ENCODE peak calls at places on chromosomes 4 and X, in nine cellular contexts. B is K562, K is sigmoid colon, X is H1, U is upper lobe of left lung, Z is GM12878, I is HepG2, P is spleen, R is stomach. C is an unnamed sample. For H3K4me1, the result is how much of the 10 kb centered on the place peaks cover.

GRCh38 chrX:103779156-103779555 is 2.5 kb downstream of the PLP1 start:
- DNase-seq in R (no peak), X (no peak), Z (no peak), B (no peak), U (no peak), K (no peak), I (no peak), P (no peak), C (no peak)

GRCh38 chr4:43837171-43837570 is 611.4 kb downstream of the KCTD8 start:
- DNase-seq in B (no peak), I (no peak), Z (no peak), X (no peak), K (no peak), R (no peak), P (no peak), U (no peak), C (no peak)

GRCh38 chr4:76585897-76586360 is 150.9 kb downstream of the SHROOM3 start:
- DNase-seq in B (no peak), R (peak), I (peak), K (peak), X (peak), P (peak), Z (no peak), U (peak), C (peak)

GRCh38 chrX:40538391-40538790 is 42.4 kb upstream of the ATP6AP2 start:
- DNase-seq in K (no peak), R (no peak), U (no peak), I (no peak), X (no peak), B (no peak), P (no peak), Z (no peak), C (no peak)

GRCh38 chr4:89889289-89889688 is 5.4 kb upstream of the MMRN1 start:
- DNase-seq in Z (no peak), P (no peak), U (no peak), I (no peak), R (no peak), B (peak), X (no peak), K (no peak), C (no peak)

GRCh38 chr4:55938501-55938900 is 10.2 kb upstream of the CEP135 start:
- DNase-seq in Z (no peak), B (no peak), R (no peak), I (no peak), K (no peak), P (no peak), U (no peak), X (no peak), C (no peak)

GRCh38 chrX:41047878-41048534 is 37.2 kb upstream of the USP9X start:
- DNase-seq in Z (no peak), U (no peak), B (peak), K (no peak), R (no peak), P (no peak), I (peak), X (no peak), C (no peak)

GRCh38 chr4:35975617-35976355 is 268.5 kb downstream of the ARAP2 start:
- DNase-seq in I (no peak), P (no peak), R (no peak), Z (no peak), U (no peak), B (no peak), K (no peak), X (no peak), C (no peak)

GRCh38 chr4:3368334-3368733 is 73.4 kb upstream of the HGFAC start:
- DNase-seq in R (no peak), B (no peak), K (peak), I (no peak), X (no peak), Z (no peak), P (no peak), U (peak), C (no peak)

GRCh38 chr4:2924765-2925301 is 38.4 kb downstream of the NOP14 start:
- DNase-seq in I (no peak), R (peak), Z (no peak), X (no peak), U (no peak), K (no peak), B (no peak), P (peak), C (no peak)

GRCh38 chrX:30217465-30217864 is 2.1 kb downstream of the MAGEB2 start:
- DNase-seq in R (no peak), I (no peak), X (no peak), B (peak), K (no peak), P (no peak), Z (no peak), U (no peak), C (no peak)

GRCh38 chr4:164997324-164997723 is 19.9 kb upstream of the TRIM61 start:
- DNase-seq in R (no peak), I (peak), U (no peak), X (no peak), Z (no peak), P (no peak), K (no peak), B (no peak), C (no peak)

GRCh38 chr4:105710678-105711077 is 2.1 kb downstream of the GSTCD start:
- DNase-seq in B (no peak), Z (no peak), X (no peak), K (no peak), I (no peak), P (no peak), R (no peak), U (no peak), C (no peak)

GRCh38 chrX:129842510-129843208 is 1.0 kb downstream of the ZDHHC9 start:
- DNase-seq in R (peak), B (no peak), I (peak), X (no peak), U (no peak), Z (no peak), P (peak), K (peak), C (peak)

GRCh38 chrX:13069771-13070410 is 25.5 kb upstream of the FAM9C start:
- DNase-seq in U (no peak), K (no peak), Z (no peak), B (no peak), I (no peak), P (no peak), X (no peak), R (no peak), C (no peak)

GRCh38 chr4:185040523-185040922 is 22.2 kb downstream of the HELT start:
- DNase-seq in Z (no peak), U (no peak), X (no peak), P (no peak), I (no peak), R (no peak), K (no peak), B (no peak), C (no peak)

GRCh38 chr4:65370709-65371108 is 299.6 kb downstream of the EPHA5 start:
- DNase-seq in Z (no peak), X (no peak), B (no peak), K (no peak), P (no peak), I (no peak), U (no peak), R (no peak), C (no peak)

GRCh38 chr4:1309261-1310010 is 19.7 kb downstream of the MAEA start:
- DNase-seq in B (peak), K (peak), R (peak), U (peak), I (peak), X (peak), P (peak), Z (peak), C (peak)
- TF ChIP-seq POLR2AphosphoS5 in B (no peak), K (peak), R (peak), U (peak), I (peak), X (peak), P (no peak), Z (no peak), C (peak)

GRCh38 chr4:675036-675804 is 878 bp downstream of the MYL5 start:
- DNase-seq in K (no peak), Z (no peak), P (peak), B (no peak), R (no peak), I (no peak), X (no peak), U (peak), C (no peak)
- TF ChIP-seq POLR2A in K (no peak), Z (no peak), P (no peak), B (no peak), R (no peak), I (no peak), X (no peak), U (no peak), C (no peak)

GRCh38 chr4:153522800-153523089 is 56.6 kb downstream of the TMEM131L start:
- DNase-seq in K (no peak), Z (peak), I (no peak), R (no peak), U (no peak), X (no peak), P (no peak), B (no peak), C (no peak)
- H3K4me1 ChIP-seq in K (under half), Z (half or more), I (under half), R (half or more), U (under half), X (under half), P (half or more), B (under half), C (under half)

GRCh38 chr4:140150886-140151699 is 2.9 kb downstream of the MAML3 start:
- DNase-seq in I (no peak), P (peak), B (peak), Z (no peak), R (peak), U (peak), X (peak), K (peak), C (peak)
- TF ChIP-seq POLR2AphosphoS5 in I (no peak), P (peak), B (no peak), Z (no peak), R (peak), U (peak), X (no peak), K (peak), C (peak)

GRCh38 chrX:66049056-66049455 is 9.2 kb upstream of the VSIG4 start:
- DNase-seq in B (no peak), I (no peak), R (no peak), X (no peak), U (no peak), P (no peak), K (no peak), Z (no peak), C (no peak)
- TF ChIP-seq POLR2A in B (no peak), I (no peak), R (no peak), X (no peak), U (no peak), P (no peak), K (no peak), Z (no peak), C (no peak)

GRCh38 chr4:41080964-41081363 is 133.4 kb downstream of the APBB2 start:
- DNase-seq in Z (no peak), I (no peak), X (no peak), B (no peak), U (no peak), P (no peak), K (no peak), R (no peak), C (no peak)

GRCh38 chr4:41077628-41078027 is 136.7 kb downstream of the APBB2 start:
- DNase-seq in Z (no peak), B (no peak), U (no peak), I (peak), K (no peak), P (no peak), R (no peak), X (no peak), C (peak)

GRCh38 chr4:41079871-41080565 is 134.3 kb downstream of the APBB2 start:
- DNase-seq in Z (no peak), X (no peak), U (no peak), I (no peak), K (no peak), P (no peak), R (no peak), B (no peak), C (no peak)

GRCh38 chr4:41076481-41076880 is 137.9 kb downstream of the APBB2 start:
- DNase-seq in U (no peak), I (no peak), R (no peak), K (no peak), P (no peak), X (no peak), B (no peak), Z (no peak), C (no peak)

GRCh38 chr4:41081847-41082246 is 132.5 kb downstream of the APBB2 start:
- DNase-seq in P (no peak), Z (no peak), U (no peak), R (no peak), B (no peak), K (no peak), I (no peak), X (no peak), C (no peak)
- H3K4me1 ChIP-seq in P (under half), Z (under half), U (under half), R (under half), B (under half), K (under half), I (under half), X (under half), C (under half)

DNA sequence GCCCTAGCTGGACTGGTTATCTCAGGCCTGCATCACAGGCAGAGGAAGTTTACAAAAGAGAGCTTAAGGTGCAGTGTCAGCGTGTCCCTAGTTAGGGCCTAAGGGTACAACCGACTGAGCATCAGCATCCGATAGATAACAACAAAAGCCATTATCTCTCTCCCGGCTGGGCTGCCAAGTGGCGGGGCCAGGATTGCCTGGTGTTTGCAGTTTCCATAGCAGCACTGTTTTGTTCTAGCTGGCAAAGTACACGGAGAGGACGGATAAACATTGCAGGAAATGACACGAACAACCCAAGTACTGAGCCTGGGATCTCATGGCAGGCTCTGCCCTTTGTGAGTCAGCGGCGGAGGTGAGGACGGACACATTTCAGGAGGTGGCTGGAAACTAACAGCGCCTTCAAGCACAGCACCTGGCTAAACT is 104.7 kb upstream of the NOCT start:
- DNase-seq in R (peak), X (no peak), P (peak), U (peak), B (peak), K (peak), I (peak), Z (no peak), C (peak)
- TF ChIP-seq POLR2AphosphoS5 in R (peak), X (no peak), P (peak), U (peak), B (peak), K (peak), I (no peak), Z (no peak), C (peak)